ENCODE peak calls at places on chromosomes 3 and 15, in eight cellular contexts. One of them, this sample, is unnamed.

GRCh38 chr3:11899826-11900225 is 53.1 kb upstream of the TAMM41 start:
- DNase-seq in NCI-H1105 treated with DMSO at 0.1 percent for 48 hours: no peak
- DNase-seq in tibial artery: no peak
- DNase-seq in NCI-H774: no peak
- DNase-seq in cardiac muscle cell: no peak
- DNase-seq in glomerular endothelial cell: no peak
- DNase-seq in T-helper 1 cell: no peak
- DNase-seq in CD8-positive, alpha-beta memory T cell: no peak
- DNase-seq in this sample: no peak

GRCh38 chr15:29159771-29160455 is 109.7 kb downstream of the NSMCE3 start:
- DNase-seq in cardiac muscle cell: no peak
- DNase-seq in CD8-positive, alpha-beta memory T cell: no peak
- DNase-seq in NCI-H774: no peak
- DNase-seq in NCI-H1105 treated with DMSO at 0.1 percent for 48 hours: no peak
- DNase-seq in tibial artery: no peak
- DNase-seq in glomerular endothelial cell: no peak
- DNase-seq in T-helper 1 cell: no peak
- DNase-seq in this sample: no peak

GRCh38 chr15:64781299-64781698 is 5.9 kb upstream of the RBPMS2 start:
- DNase-seq in CD8-positive, alpha-beta memory T cell: no peak
- DNase-seq in T-helper 1 cell: no peak
- DNase-seq in glomerular endothelial cell: no peak
- DNase-seq in NCI-H774: no peak
- DNase-seq in NCI-H1105 treated with DMSO at 0.1 percent for 48 hours: no peak
- DNase-seq in tibial artery: no peak
- DNase-seq in cardiac muscle cell: no peak
- DNase-seq in this sample: no peak

GRCh38 chr3:171181907-171182690 is 155.6 kb upstream of the SLC2A2 start:
- DNase-seq in NCI-H1105 treated with DMSO at 0.1 percent for 48 hours: no peak
- DNase-seq in cardiac muscle cell: peak
- DNase-seq in tibial artery: no peak
- DNase-seq in T-helper 1 cell: no peak
- DNase-seq in NCI-H774: no peak
- DNase-seq in CD8-positive, alpha-beta memory T cell: no peak
- DNase-seq in glomerular endothelial cell: no peak
- DNase-seq in this sample: no peak

GRCh38 chr15:37517106-37517505 is 416.8 kb upstream of the MEIS2 start:
- DNase-seq in tibial artery: no peak
- DNase-seq in CD8-positive, alpha-beta memory T cell: no peak
- DNase-seq in NCI-H774: no peak
- DNase-seq in glomerular endothelial cell: no peak
- DNase-seq in cardiac muscle cell: no peak
- DNase-seq in NCI-H1105 treated with DMSO at 0.1 percent for 48 hours: no peak
- DNase-seq in T-helper 1 cell: no peak
- DNase-seq in this sample: no peak

GRCh38 chr3:175672119-175672689 is 813.1 kb downstream of the NAALADL2 start:
- DNase-seq in cardiac muscle cell: peak
- DNase-seq in NCI-H1105 treated with DMSO at 0.1 percent for 48 hours: peak
- DNase-seq in CD8-positive, alpha-beta memory T cell: no peak
- DNase-seq in tibial artery: no peak
- DNase-seq in T-helper 1 cell: no peak
- DNase-seq in glomerular endothelial cell: no peak
- DNase-seq in NCI-H774: peak
- DNase-seq in this sample: peak

GRCh38 chr3:46065751-46066256 is 38.5 kb upstream of the XCR1 start:
- DNase-seq in glomerular endothelial cell: no peak
- DNase-seq in T-helper 1 cell: no peak
- DNase-seq in CD8-positive, alpha-beta memory T cell: peak
- DNase-seq in NCI-H774: no peak
- DNase-seq in tibial artery: no peak
- DNase-seq in NCI-H1105 treated with DMSO at 0.1 percent for 48 hours: no peak
- DNase-seq in cardiac muscle cell: no peak
- DNase-seq in this sample: no peak

GRCh38 chr3:44584646-44585501 is at the start of gene ZNF660:
- DNase-seq in glomerular endothelial cell: no peak
- DNase-seq in tibial artery: peak
- DNase-seq in cardiac muscle cell: peak
- DNase-seq in NCI-H774: peak
- DNase-seq in T-helper 1 cell: no peak
- DNase-seq in CD8-positive, alpha-beta memory T cell: no peak
- DNase-seq in NCI-H1105 treated with DMSO at 0.1 percent for 48 hours: peak
- DNase-seq in this sample: peak

GRCh38 chr3:104291878-104292277 is 1074.8 kb upstream of the ALCAM start:
- DNase-seq in tibial artery: no peak
- DNase-seq in NCI-H1105 treated with DMSO at 0.1 percent for 48 hours: no peak
- DNase-seq in T-helper 1 cell: no peak
- DNase-seq in glomerular endothelial cell: no peak
- DNase-seq in NCI-H774: no peak
- DNase-seq in CD8-positive, alpha-beta memory T cell: no peak
- DNase-seq in cardiac muscle cell: no peak
- DNase-seq in this sample: no peak

GRCh38 chr15:69535101-69535638 is 82.6 kb downstream of the RPLP1 start:
- DNase-seq in NCI-H1105 treated with DMSO at 0.1 percent for 48 hours: no peak
- DNase-seq in glomerular endothelial cell: no peak
- DNase-seq in cardiac muscle cell: peak
- DNase-seq in CD8-positive, alpha-beta memory T cell: no peak
- DNase-seq in tibial artery: peak
- DNase-seq in T-helper 1 cell: no peak
- DNase-seq in NCI-H774: no peak
- DNase-seq in this sample: no peak

GRCh38 chr15:69713726-69714559 is 261.3 kb downstream of the RPLP1 start:
- DNase-seq in cardiac muscle cell: no peak
- DNase-seq in glomerular endothelial cell: no peak
- DNase-seq in NCI-H1105 treated with DMSO at 0.1 percent for 48 hours: no peak
- DNase-seq in NCI-H774: no peak
- DNase-seq in T-helper 1 cell: peak
- DNase-seq in tibial artery: no peak
- DNase-seq in CD8-positive, alpha-beta memory T cell: peak
- DNase-seq in this sample: no peak

GRCh38 chr15:56320861-56321260 is 44.4 kb upstream of the TEX9 start:
- DNase-seq in T-helper 1 cell: no peak
- DNase-seq in tibial artery: no peak
- DNase-seq in NCI-H1105 treated with DMSO at 0.1 percent for 48 hours: no peak
- DNase-seq in cardiac muscle cell: no peak
- DNase-seq in glomerular endothelial cell: no peak
- DNase-seq in CD8-positive, alpha-beta memory T cell: no peak
- DNase-seq in NCI-H774: no peak
- DNase-seq in this sample: no peak

GRCh38 chr3:43872901-43873300 is 182.2 kb downstream of the ABHD5 start:
- DNase-seq in NCI-H774: no peak
- DNase-seq in CD8-positive, alpha-beta memory T cell: no peak
- DNase-seq in tibial artery: no peak
- DNase-seq in cardiac muscle cell: peak
- DNase-seq in T-helper 1 cell: no peak
- DNase-seq in NCI-H1105 treated with DMSO at 0.1 percent for 48 hours: no peak
- DNase-seq in glomerular endothelial cell: no peak
- DNase-seq in this sample: no peak

GRCh38 chr3:177102526-177102925 is 94.8 kb downstream of the TBL1XR1 start:
- DNase-seq in T-helper 1 cell: no peak
- DNase-seq in NCI-H774: no peak
- DNase-seq in NCI-H1105 treated with DMSO at 0.1 percent for 48 hours: no peak
- DNase-seq in tibial artery: no peak
- DNase-seq in glomerular endothelial cell: no peak
- DNase-seq in cardiac muscle cell: peak
- DNase-seq in CD8-positive, alpha-beta memory T cell: no peak
- DNase-seq in this sample: no peak

GRCh38 chr3:25679166-25679565 is 14.5 kb upstream of the TOP2B start:
- DNase-seq in NCI-H1105 treated with DMSO at 0.1 percent for 48 hours: no peak
- DNase-seq in tibial artery: no peak
- DNase-seq in cardiac muscle cell: no peak
- DNase-seq in glomerular endothelial cell: no peak
- DNase-seq in NCI-H774: no peak
- DNase-seq in CD8-positive, alpha-beta memory T cell: no peak
- DNase-seq in T-helper 1 cell: no peak
- DNase-seq in this sample: peak

GRCh38 chr15:25544076-25544475 is 105.3 kb upstream of the UBE3A start:
- DNase-seq in tibial artery: no peak
- DNase-seq in NCI-H1105 treated with DMSO at 0.1 percent for 48 hours: no peak
- DNase-seq in T-helper 1 cell: no peak
- DNase-seq in NCI-H774: no peak
- DNase-seq in CD8-positive, alpha-beta memory T cell: no peak
- DNase-seq in cardiac muscle cell: no peak
- DNase-seq in glomerular endothelial cell: no peak
- DNase-seq in this sample: no peak

GRCh38 chr15:27592036-27592725 is 506.9 kb downstream of the OCA2 start:
- DNase-seq in T-helper 1 cell: no peak
- DNase-seq in glomerular endothelial cell: no peak
- DNase-seq in tibial artery: no peak
- DNase-seq in cardiac muscle cell: no peak
- DNase-seq in NCI-H774: no peak
- DNase-seq in CD8-positive, alpha-beta memory T cell: no peak
- DNase-seq in NCI-H1105 treated with DMSO at 0.1 percent for 48 hours: no peak
- DNase-seq in this sample: no peak

GRCh38 chr15:69854521-69855171 is 243.1 kb downstream of the TLE3 start:
- DNase-seq in CD8-positive, alpha-beta memory T cell: no peak
- DNase-seq in T-helper 1 cell: no peak
- DNase-seq in tibial artery: no peak
- DNase-seq in NCI-H1105 treated with DMSO at 0.1 percent for 48 hours: no peak
- DNase-seq in NCI-H774: no peak
- DNase-seq in glomerular endothelial cell: peak
- DNase-seq in cardiac muscle cell: peak
- DNase-seq in this sample: peak

GRCh38 chr3:197023241-197023997 is 6.2 kb downstream of the MELTF start:
- DNase-seq in NCI-H1105 treated with DMSO at 0.1 percent for 48 hours: peak
- DNase-seq in glomerular endothelial cell: no peak
- DNase-seq in T-helper 1 cell: no peak
- DNase-seq in CD8-positive, alpha-beta memory T cell: no peak
- DNase-seq in NCI-H774: no peak
- DNase-seq in tibial artery: no peak
- DNase-seq in cardiac muscle cell: no peak
- DNase-seq in this sample: peak

GRCh38 chr3:152539191-152539764 is 270.5 kb downstream of the MBNL1 start:
- DNase-seq in NCI-H774: no peak
- DNase-seq in CD8-positive, alpha-beta memory T cell: no peak
- DNase-seq in NCI-H1105 treated with DMSO at 0.1 percent for 48 hours: no peak
- DNase-seq in tibial artery: no peak
- DNase-seq in cardiac muscle cell: no peak
- DNase-seq in T-helper 1 cell: peak
- DNase-seq in glomerular endothelial cell: no peak
- DNase-seq in this sample: no peak

GRCh38 chr15:38085104-38085503 is 150.7 kb downstream of the TMCO5A start:
- DNase-seq in glomerular endothelial cell: no peak
- DNase-seq in T-helper 1 cell: no peak
- DNase-seq in NCI-H1105 treated with DMSO at 0.1 percent for 48 hours: no peak
- DNase-seq in cardiac muscle cell: no peak
- DNase-seq in CD8-positive, alpha-beta memory T cell: no peak
- DNase-seq in tibial artery: no peak
- DNase-seq in NCI-H774: no peak
- DNase-seq in this sample: no peak

GRCh38 chr3:24164967-24165366 is 219.9 kb downstream of the NR1D2 start:
- DNase-seq in T-helper 1 cell: no peak
- DNase-seq in NCI-H774: no peak
- DNase-seq in cardiac muscle cell: no peak
- DNase-seq in NCI-H1105 treated with DMSO at 0.1 percent for 48 hours: no peak
- DNase-seq in tibial artery: no peak
- DNase-seq in CD8-positive, alpha-beta memory T cell: no peak
- DNase-seq in glomerular endothelial cell: no peak
- DNase-seq in this sample: no peak

GRCh38 chr3:102307442-102307841 is 127.4 kb upstream of the ZPLD1 start:
- DNase-seq in tibial artery: no peak
- DNase-seq in T-helper 1 cell: no peak
- DNase-seq in NCI-H774: no peak
- DNase-seq in CD8-positive, alpha-beta memory T cell: no peak
- DNase-seq in cardiac muscle cell: no peak
- DNase-seq in glomerular endothelial cell: no peak
- DNase-seq in NCI-H1105 treated with DMSO at 0.1 percent for 48 hours: no peak
- DNase-seq in this sample: no peak

GRCh38 chr3:147173280-147173679 is 233.1 kb downstream of the ZIC4 start:
- DNase-seq in T-helper 1 cell: no peak
- DNase-seq in cardiac muscle cell: no peak
- DNase-seq in glomerular endothelial cell: no peak
- DNase-seq in NCI-H774: no peak
- DNase-seq in tibial artery: no peak
- DNase-seq in CD8-positive, alpha-beta memory T cell: no peak
- DNase-seq in NCI-H1105 treated with DMSO at 0.1 percent for 48 hours: no peak
- DNase-seq in this sample: no peak